ENCODE peak calls at places on chromosomes 1 and 21, in five cellular contexts. I, L, A, O and G are unnamed samples.
A peak's percentile ranks its signal among the peaks of the same experiment; 100 is the strongest.

GRCh38 chr1:195714248-195714647 is 894.0 kb downstream of the KCNT2 start:
- DNase-seq in O (no peak), I (no peak), L (no peak), A (no peak), G (no peak)

GRCh38 chr21:19010996-19011395 is 607.4 kb upstream of the TMPRSS15 start:
- DNase-seq in A (no peak), L (no peak), I (no peak), O (no peak), G (no peak)

GRCh38 chr1:199112365-199112764 is 473.5 kb downstream of the PTPRC start:
- DNase-seq in O (no peak), A (no peak), L (no peak), I (no peak), G (no peak)

GRCh38 chr1:36879613-36880012 is 154.7 kb downstream of the GRIK3 start:
- DNase-seq in I (peak; percentile 4), L (no peak), O (no peak), A (no peak), G (no peak)

GRCh38 chr1:2255420-2256369 is 27.6 kb downstream of the SKI start:
- DNase-seq in O (no peak), I (peak; percentile 63), A (no peak), L (no peak), G (no peak)

GRCh38 chr1:150389650-150390049 is 25.7 kb downstream of the RPRD2 start:
- DNase-seq in I (no peak), A (no peak), O (no peak), L (no peak), G (no peak)

GRCh38 chr1:162663589-162664030 is 31.3 kb downstream of the DDR2 start:
- DNase-seq in O (no peak), A (no peak), L (no peak), I (no peak), G (no peak)

GRCh38 chr1:2803086-2803930 is 1.8 kb upstream of the TTC34 start:
- DNase-seq in O (no peak), L (no peak), I (no peak), A (no peak), G (no peak)

GRCh38 chr1:197200468-197200899 is 54.0 kb upstream of the ASPM start:
- DNase-seq in O (no peak), L (no peak), I (no peak), A (no peak), G (no peak)

GRCh38 chr21:36454706-36455105 is 25.2 kb downstream of the CLDN14 start:
- DNase-seq in O (no peak), I (no peak), A (no peak), L (no peak), G (no peak)

GRCh38 chr1:199877626-199878384 is 149.7 kb upstream of the NR5A2 start:
- DNase-seq in O (no peak), I (no peak), L (no peak), A (no peak), G (no peak)

GRCh38 chr1:13628218-13628617 is 44.6 kb downstream of the PDPN start:
- DNase-seq in A (no peak), L (no peak), O (no peak), I (no peak), G (no peak)

GRCh38 chr1:40064797-40065492 is 24.4 kb downstream of the CAP1 start:
- DNase-seq in L (peak; percentile 42), O (no peak), I (no peak), A (no peak), G (no peak)

GRCh38 chr1:155934933-155935590 is 849 bp upstream of the KHDC4 start:
- DNase-seq in L (no peak), O (no peak), I (peak; percentile 20), A (no peak), G (no peak)

GRCh38 chr1:43199093-43199726 is 27.1 kb downstream of the CFAP57 start:
- DNase-seq in A (no peak), L (no peak), O (no peak), I (no peak), G (peak; percentile 31)

GRCh38 chr1:70003509-70003908 is 201.9 kb downstream of the LRRC40 start:
- DNase-seq in A (no peak), O (no peak), L (no peak), I (no peak), G (no peak)

GRCh38 chr1:26391450-26391849 is 18.9 kb upstream of the ZNF683 start:
- DNase-seq in L (no peak), I (peak; percentile 53), O (no peak), A (peak; percentile 71), G (no peak)

GRCh38 chr1:43760745-43761343 is 53.5 kb downstream of the ST3GAL3 start:
- DNase-seq in L (no peak), O (no peak), I (no peak), A (no peak), G (no peak)

GRCh38 chr1:45617618-45618017 is 6.2 kb downstream of the CCDC17 start:
- DNase-seq in A (no peak), L (no peak), O (no peak), I (no peak), G (no peak)

GRCh38 chr1:118154220-118154619 is 30.8 kb downstream of the SPAG17 start:
- DNase-seq in L (no peak), O (no peak), A (no peak), I (no peak), G (no peak)

GRCh38 chr1:5727871-5728643 is 264.2 kb downstream of the NPHP4 start:
- DNase-seq in O (no peak), A (no peak), L (no peak), I (no peak), G (no peak)

GRCh38 chr1:226569879-226570547 is 21.4 kb downstream of the STUM start:
- DNase-seq in L (peak; percentile 60), O (no peak), A (peak; percentile 80), I (peak; percentile 72), G (peak; percentile 39)

GRCh38 chr1:241828576-241828975 is 19.4 kb upstream of the EXO1 start:
- DNase-seq in O (no peak), I (peak; percentile 10), A (no peak), L (no peak), G (no peak)

GRCh38 chr21:17779486-17779885 is 39.7 kb downstream of the C21orf91 start:
- DNase-seq in I (no peak), O (no peak), A (no peak), L (no peak), G (no peak)

GRCh38 chr1:88194542-88194941 is 489.5 kb upstream of the PKN2 start:
- DNase-seq in L (no peak), I (no peak), A (no peak), O (no peak), G (no peak)

GRCh38 chr21:25441835-25442234 is 165.4 kb downstream of the MRPL39 start:
- DNase-seq in L (no peak), O (no peak), A (no peak), I (no peak), G (no peak)

GRCh38 chr1:80217377-80217986 is 1211.0 kb upstream of the ADGRL4 start:
- DNase-seq in I (peak; percentile 41), A (no peak), O (no peak), L (no peak), G (no peak)

GRCh38 chr1:106398391-106398790 is 658.1 kb upstream of the PRMT6 start:
- DNase-seq in L (no peak), A (no peak), I (no peak), O (no peak), G (no peak)

GRCh38 chr1:153535664-153536585 is at the start of gene S100A6:
- DNase-seq in L (no peak), A (peak; percentile 45), I (peak; percentile 85), O (no peak), G (no peak)

GRCh38 chr21:16539041-16539440 is 809.3 kb downstream of the USP25 start:
- DNase-seq in I (no peak), L (no peak), A (no peak), O (no peak), G (no peak)

GRCh38 chr21:16536661-16537359 is 807.0 kb downstream of the USP25 start:
- DNase-seq in L (no peak), A (no peak), O (no peak), I (no peak), G (no peak)

GRCh38 chr21:16541366-16541765 is 811.6 kb downstream of the USP25 start:
- DNase-seq in A (no peak), I (no peak), O (no peak), L (no peak), G (no peak)
- TF ChIP-seq TAF1 in A (no peak), I (no peak), O (no peak), L (no peak), G (no peak)

GRCh38 chr1:30908446-30908885 is at the start of gene SDC3:
- DNase-seq in O (no peak), L (peak; percentile 58), I (peak; percentile 84), A (peak; percentile 87), G (no peak)
- TF ChIP-seq TAF1 in O (no peak), L (no peak), I (no peak), A (no peak), G (no peak)

GRCh38 chr1:24074817-24075725 is 36.9 kb downstream of the MYOM3 start:
- DNase-seq in O (no peak), I (no peak), L (no peak), A (no peak), G (no peak)
- TF ChIP-seq TAF1 in O (no peak), I (no peak), L (no peak), A (no peak), G (no peak)

GRCh38 chr1:53463961-53464899 is 5.0 kb downstream of the DMRTB1 start:
- DNase-seq in A (no peak), O (no peak), L (no peak), I (no peak), G (no peak)

GRCh38 chr1:53467391-53467790 is 8.2 kb downstream of the DMRTB1 start:
- DNase-seq in I (no peak), A (no peak), O (no peak), L (no peak), G (no peak)

GRCh38 chr1:53462213-53462612 is 3.0 kb downstream of the DMRTB1 start:
- DNase-seq in O (no peak), I (no peak), A (no peak), L (no peak), G (no peak)

GRCh38 chr1:53462769-53463501 is 3.7 kb downstream of the DMRTB1 start:
- DNase-seq in A (no peak), O (no peak), L (no peak), I (peak; percentile 81), G (no peak)

GRCh38 chr1:53465023-53465957 is 6.1 kb downstream of the DMRTB1 start:
- DNase-seq in A (no peak), O (no peak), I (peak; percentile 65), L (no peak), G (no peak)
- TF ChIP-seq TAF1 in A (no peak), O (no peak), I (no peak), L (no peak), G (no peak)

GRCh38 chr21:43207868-43208267 is 39.1 kb downstream of the CRYAA start:
- DNase-seq in I (no peak), L (no peak), O (no peak), A (no peak), G (no peak)
- TF ChIP-seq TAF1 in I (no peak), L (no peak), O (no peak), A (no peak), G (no peak)